ENCODE peak calls at places on chromosomes 13 and 19, in ten cellular contexts. Q, I, D, C, J, X, F, N, R and G are unnamed samples.
A peak's percentile ranks its signal among the peaks of the same experiment; 100 is the strongest.

GRCh38 chr19:10368101-10368803 is 12.1 kb downstream of the TYK2 start:
- DNase-seq in F (peak; percentile 36), D (no peak), I (no peak), N (no peak), R (no peak), Q (no peak), J (no peak), C (no peak), X (no peak), G (no peak)

GRCh38 chr19:10835754-10836477 is at the start of gene TMED1:
- DNase-seq in N (peak; percentile 100), X (peak; percentile 100), Q (peak; percentile 86), R (peak; percentile 100), J (peak; percentile 99), F (peak; percentile 100), D (peak; percentile 100), I (peak; percentile 100), C (peak; percentile 100), G (peak; percentile 100)

GRCh38 chr13:51608857-51609406 is 24.7 kb downstream of the WDFY2 start:
- DNase-seq in N (no peak), R (no peak), F (no peak), J (no peak), X (no peak), C (no peak), Q (no peak), D (no peak), I (no peak), G (no peak)

GRCh38 chr19:53853707-53854106 is 14.0 kb upstream of the MYADM start:
- DNase-seq in X (no peak), Q (no peak), C (no peak), R (no peak), J (no peak), F (no peak), I (no peak), N (no peak), D (no peak), G (no peak)

GRCh38 chr19:18415177-18415867 is 3.9 kb upstream of the SSBP4 start:
- DNase-seq in C (no peak), X (no peak), D (peak; percentile 89), R (no peak), N (peak; percentile 96), J (peak; percentile 97), F (no peak), I (no peak), Q (no peak), G (peak; percentile 85)

GRCh38 chr13:109383683-109384082 is 402.7 kb downstream of the IRS2 start:
- DNase-seq in F (no peak), I (no peak), N (peak; percentile 31), C (no peak), R (no peak), D (no peak), J (peak; percentile 61), Q (peak; percentile 72), X (no peak), G (peak; percentile 84)

GRCh38 chr19:10871711-10872550 is 578 bp downstream of the CARM1 start:
- DNase-seq in C (no peak), J (no peak), X (peak; percentile 51), Q (no peak), I (no peak), F (peak; percentile 58), D (peak; percentile 80), R (peak; percentile 70), N (peak; percentile 20), G (no peak)

GRCh38 chr13:103272770-103273169 is 206.6 kb upstream of the SLC10A2 start:
- DNase-seq in I (no peak), C (no peak), D (no peak), Q (peak; percentile 91), J (no peak), F (no peak), X (no peak), R (no peak), N (no peak), G (no peak)

GRCh38 chr19:35959040-35959967 is 23.1 kb downstream of the LRFN3 start:
- DNase-seq in J (no peak), X (no peak), Q (no peak), D (no peak), R (no peak), F (peak; percentile 57), I (no peak), N (peak; percentile 8), C (no peak), G (no peak)

GRCh38 chr19:35966771-35967170 is 28.2 kb upstream of the SDHAF1 start:
- DNase-seq in I (no peak), R (no peak), N (no peak), F (no peak), X (no peak), Q (no peak), D (no peak), C (no peak), J (no peak), G (no peak)

GRCh38 chr19:35960432-35960972 is 24.3 kb downstream of the LRFN3 start:
- DNase-seq in Q (no peak), I (no peak), R (no peak), N (no peak), D (no peak), C (no peak), X (no peak), F (no peak), J (no peak), G (no peak)

GRCh38 chr19:35959968-35960320 is 23.8 kb downstream of the LRFN3 start:
- DNase-seq in F (peak; percentile 63), Q (no peak), N (no peak), J (no peak), X (no peak), C (no peak), I (no peak), R (no peak), D (no peak), G (no peak)

GRCh38 chr19:35963514-35963913 is 27.3 kb downstream of the LRFN3 start:
- DNase-seq in R (no peak), J (peak; percentile 74), X (peak; percentile 39), C (no peak), I (no peak), D (no peak), N (peak; percentile 64), Q (peak; percentile 40), F (peak; percentile 92), G (peak; percentile 76)
- H3K4me3 ChIP-seq in R (no peak overlapping the region), J (no peak overlapping the region), X (no peak overlapping the region), C (no peak overlapping the region), I (no peak overlapping the region), D (no peak overlapping the region), N (no peak overlapping the region), Q (no peak overlapping the region), F (no peak overlapping the region), G (no peak overlapping the region)

DNA sequence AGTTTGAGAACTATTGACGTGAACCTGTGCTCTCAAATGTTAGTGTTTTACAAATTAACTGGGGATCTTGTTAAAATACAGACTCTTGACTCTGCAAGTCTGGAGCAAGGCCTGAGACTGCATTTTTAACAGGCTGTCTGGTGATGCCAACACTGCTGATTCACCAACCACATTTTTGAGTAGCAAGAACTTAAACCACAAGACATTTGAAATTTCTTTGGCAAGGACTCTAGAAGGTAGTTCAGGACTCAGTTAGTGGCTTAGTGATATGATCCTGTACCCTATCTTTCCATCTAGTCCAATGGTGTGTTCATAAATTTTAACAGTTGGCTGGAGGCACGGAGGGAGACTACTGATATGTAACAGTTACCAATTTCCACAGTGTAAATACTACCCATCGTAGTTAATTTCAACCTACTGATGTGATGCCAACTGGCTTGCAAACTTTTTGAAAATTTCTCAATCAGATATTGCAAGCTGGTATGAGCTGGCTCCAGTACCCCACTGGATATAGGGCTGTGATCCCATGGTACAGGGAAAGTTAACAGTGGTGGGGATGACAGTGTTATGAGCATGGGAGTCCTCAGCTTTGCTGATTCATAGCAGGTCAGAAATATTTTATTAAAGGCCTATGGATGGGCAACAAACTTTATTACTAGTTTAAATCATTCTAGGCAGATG is 255.1 kb downstream of the TBC1D4 start:
- DNase-seq in N (peak; percentile 87), I (no peak), Q (peak; percentile 93), X (no peak), R (no peak), F (no peak), C (no peak), D (no peak), J (peak; percentile 85), G (peak; percentile 93)
- TF ChIP-seq CTCF in N (no peak), I (no peak), Q (no peak), X (no peak), R (no peak), F (no peak), C (no peak), D (no peak), J (no peak), G (no peak)

GRCh38 chr19:3369337-3370213 is 3.2 kb downstream of the NFIC start:
- DNase-seq in R (peak; percentile 75), N (no peak), C (no peak), J (peak; percentile 44), D (peak; percentile 92), Q (no peak), X (peak; percentile 82), F (peak; percentile 59), I (no peak), G (peak; percentile 42)

GRCh38 chr19:3368441-3368795 is 2.0 kb downstream of the NFIC start:
- DNase-seq in Q (no peak), I (no peak), X (peak; percentile 21), F (no peak), J (no peak), N (no peak), D (no peak), C (no peak), R (peak; percentile 30), G (no peak)

GRCh38 chr19:3368848-3369336 is 2.5 kb downstream of the NFIC start:
- DNase-seq in R (no peak), N (peak; percentile 59), J (peak; percentile 58), I (no peak), X (no peak), F (no peak), C (no peak), D (no peak), Q (no peak), G (peak; percentile 65)

GRCh38 chr19:3370728-3371591 is 4.6 kb downstream of the NFIC start:
- DNase-seq in D (no peak), J (no peak), I (no peak), N (no peak), F (no peak), C (no peak), Q (no peak), R (no peak), X (peak; percentile 26), G (no peak)

DNA sequence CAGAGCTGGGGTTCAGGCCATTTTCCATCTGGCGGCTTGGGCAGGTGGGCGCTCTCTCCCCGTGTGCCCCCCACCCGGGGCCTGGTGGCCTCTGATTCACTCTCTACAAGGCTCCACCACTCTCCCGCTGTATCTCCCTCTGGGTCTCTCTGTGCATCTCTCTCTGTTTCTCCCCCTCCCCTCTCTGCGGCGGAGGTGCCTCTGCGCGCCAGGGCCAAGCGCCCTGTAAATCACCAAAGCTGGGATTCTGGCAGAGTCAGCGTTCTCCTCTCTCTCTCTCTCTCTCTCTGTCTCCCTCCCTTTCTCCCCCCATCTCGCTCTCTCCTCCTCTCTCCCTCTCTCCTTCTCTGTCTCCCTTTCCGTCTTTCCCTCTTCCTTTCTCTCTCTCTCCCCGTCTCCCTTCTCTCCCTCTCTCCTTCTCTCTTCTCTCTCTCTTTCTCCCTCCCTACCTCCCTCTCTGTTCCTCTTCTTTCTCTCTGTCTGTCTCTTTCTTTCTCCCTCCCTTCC is 3.9 kb downstream of the NFIC start:
- DNase-seq in N (no peak), J (no peak), R (no peak), X (peak; percentile 31), C (no peak), D (no peak), I (no peak), F (peak; percentile 64), Q (no peak), G (peak; percentile 50)
- H3K4me3 ChIP-seq in N (peak overlapping the region; percentile 87), J (peak overlapping the region; percentile 81), R (no peak overlapping the region), X (no peak overlapping the region), C (peak overlapping the region; percentile 99), D (peak overlapping the region; percentile 98), I (peak overlapping the region; percentile 95), F (peak overlapping the region; percentile 52), Q (no peak overlapping the region), G (peak overlapping the region; percentile 74)

GRCh38 chr19:28556371-28556770 is 656.6 kb downstream of the UQCRFS1 start:
- DNase-seq in D (no peak), N (no peak), C (no peak), X (no peak), R (no peak), I (no peak), F (no peak), Q (no peak), J (no peak), G (no peak)

GRCh38 chr19:28563964-28564914 is 648.7 kb downstream of the UQCRFS1 start:
- DNase-seq in C (no peak), F (no peak), D (no peak), R (no peak), Q (no peak), J (no peak), X (no peak), N (no peak), I (no peak), G (no peak)

GRCh38 chr19:28558783-28559182 is 654.2 kb downstream of the UQCRFS1 start:
- DNase-seq in I (no peak), C (no peak), Q (no peak), D (no peak), R (no peak), N (no peak), F (no peak), X (no peak), J (no peak), G (no peak)

GRCh38 chr19:28555317-28555716 is 657.6 kb downstream of the UQCRFS1 start:
- DNase-seq in X (no peak), C (no peak), N (no peak), R (no peak), J (no peak), Q (no peak), F (no peak), I (no peak), D (no peak), G (no peak)

GRCh38 chr19:28560786-28561185 is 652.2 kb downstream of the UQCRFS1 start:
- DNase-seq in Q (no peak), R (no peak), I (no peak), N (no peak), F (peak; percentile 48), X (no peak), D (no peak), J (no peak), C (no peak), G (no peak)
- TF ChIP-seq CTCF in Q (no peak), R (no peak), I (no peak), N (no peak), F (peak; percentile 21), X (no peak), D (no peak), J (no peak), C (no peak), G (no peak)